ENCODE peak calls at places on chromosomes 16 and 17, in six cellular contexts. P, T, K, X, B and E are unnamed samples.

GRCh38 chr17:75808905-75809621 is 24.5 kb downstream of the UNK start:
- DNase-seq in T (peak), K (peak), B (no peak), P (no peak), X (no peak), E (peak)

GRCh38 chr17:45018514-45019176 is 32.8 kb downstream of the DCAKD start:
- DNase-seq in K (no peak), X (no peak), T (no peak), P (no peak), B (peak), E (peak)

GRCh38 chr16:85437161-85438052 is 175.7 kb upstream of the GSE1 start:
- DNase-seq in T (peak), B (peak), X (no peak), P (no peak), K (peak), E (peak)

GRCh38 chr17:76145231-76146052 is 4.4 kb upstream of the FOXJ1 start:
- DNase-seq in P (no peak), T (peak), K (no peak), B (peak), X (no peak), E (no peak)

GRCh38 chr17:27956601-27957445 is 63.7 kb upstream of the LYRM9 start:
- DNase-seq in B (no peak), T (no peak), X (no peak), K (no peak), P (no peak), E (no peak)

GRCh38 chr17:13395872-13396271 is 205.9 kb downstream of the HS3ST3A1 start:
- DNase-seq in B (no peak), X (no peak), K (no peak), P (no peak), T (no peak), E (no peak)

GRCh38 chr16:72679856-72680255 is 368.1 kb downstream of the ZFHX3 start:
- DNase-seq in P (no peak), K (no peak), B (no peak), T (no peak), X (no peak), E (no peak)

GRCh38 chr17:37168731-37169353 is 206.9 kb upstream of the C17orf78 start:
- DNase-seq in X (no peak), B (no peak), T (no peak), K (no peak), P (no peak), E (no peak)

GRCh38 chr17:55845385-55845784 is 94.5 kb downstream of the PCTP start:
- DNase-seq in B (peak), P (peak), K (peak), X (peak), T (peak), E (peak)

GRCh38 chr16:58047557-58048348 is 22.2 kb downstream of the MMP15 start:
- DNase-seq in P (no peak), T (no peak), X (no peak), K (no peak), B (no peak), E (no peak)

GRCh38 chr17:17844500-17844899 is 7.7 kb upstream of the SREBF1 start:
- DNase-seq in T (no peak), B (no peak), P (no peak), X (no peak), K (no peak), E (no peak)

GRCh38 chr17:40830085-40830776 is 7.8 kb upstream of the KRT10 start:
- DNase-seq in P (no peak), K (no peak), B (no peak), T (no peak), X (no peak), E (no peak)

GRCh38 chr16:55222436-55222835 is 101.6 kb upstream of the IRX6 start:
- DNase-seq in B (no peak), X (no peak), K (no peak), P (no peak), T (no peak), E (no peak)

GRCh38 chr17:21106316-21106715 is 20.4 kb upstream of the DHRS7B start:
- DNase-seq in K (no peak), X (no peak), T (no peak), B (no peak), P (no peak), E (no peak)

GRCh38 chr17:50079334-50080095 is 15.6 kb upstream of the PDK2 start:
- DNase-seq in T (no peak), B (peak), P (peak), X (peak), K (peak), E (no peak)

GRCh38 chr17:46809110-46809571 is 9.4 kb downstream of the WNT3 start:
- DNase-seq in P (peak), B (no peak), T (no peak), X (no peak), K (no peak), E (no peak)

GRCh38 chr16:4855804-4856203 is 8.5 kb downstream of the UBN1 start:
- DNase-seq in T (no peak), X (no peak), P (no peak), B (no peak), K (no peak), E (no peak)

GRCh38 chr17:60128171-60128859 is 21.5 kb upstream of the CA4 start:
- DNase-seq in X (no peak), P (peak), K (no peak), B (no peak), T (peak), E (no peak)

GRCh38 chr16:85370881-85371651 is 242.1 kb upstream of the GSE1 start:
- DNase-seq in P (no peak), K (peak), X (no peak), B (peak), T (peak), E (no peak)

GRCh38 chr16:27462846-27463682 is 61.1 kb downstream of the IL21R start:
- DNase-seq in P (no peak), T (no peak), B (no peak), X (no peak), K (no peak), E (no peak)
- TF ChIP-seq POLR2A in P (no peak), T (no peak), B (no peak), X (no peak), K (no peak), E (no peak)

GRCh38 chr17:57597531-57598453 is 147.3 kb downstream of the CCDC182 start:
- DNase-seq in K (peak), X (peak), B (peak), T (no peak), P (peak), E (peak)
- H3K27ac ChIP-seq in K (no peak), X (peak), B (no peak), T (no peak), P (no peak), E (no peak)

GRCh38 chr17:1188812-1189211 is 9.0 kb upstream of the ABR start:
- DNase-seq in X (no peak), K (peak), P (no peak), B (peak), T (peak), E (peak)
- TF ChIP-seq EP300 in X (no peak), K (no peak), P (no peak), B (no peak), T (no peak), E (no peak)

GRCh38 chr16:31458835-31459721 is at the start of gene ARMC5:
- DNase-seq in B (peak), K (peak), T (peak), X (peak), P (peak), E (peak)
- TF ChIP-seq POLR2A in B (peak), K (no peak), T (no peak), X (peak), P (peak), E (peak)

DNA sequence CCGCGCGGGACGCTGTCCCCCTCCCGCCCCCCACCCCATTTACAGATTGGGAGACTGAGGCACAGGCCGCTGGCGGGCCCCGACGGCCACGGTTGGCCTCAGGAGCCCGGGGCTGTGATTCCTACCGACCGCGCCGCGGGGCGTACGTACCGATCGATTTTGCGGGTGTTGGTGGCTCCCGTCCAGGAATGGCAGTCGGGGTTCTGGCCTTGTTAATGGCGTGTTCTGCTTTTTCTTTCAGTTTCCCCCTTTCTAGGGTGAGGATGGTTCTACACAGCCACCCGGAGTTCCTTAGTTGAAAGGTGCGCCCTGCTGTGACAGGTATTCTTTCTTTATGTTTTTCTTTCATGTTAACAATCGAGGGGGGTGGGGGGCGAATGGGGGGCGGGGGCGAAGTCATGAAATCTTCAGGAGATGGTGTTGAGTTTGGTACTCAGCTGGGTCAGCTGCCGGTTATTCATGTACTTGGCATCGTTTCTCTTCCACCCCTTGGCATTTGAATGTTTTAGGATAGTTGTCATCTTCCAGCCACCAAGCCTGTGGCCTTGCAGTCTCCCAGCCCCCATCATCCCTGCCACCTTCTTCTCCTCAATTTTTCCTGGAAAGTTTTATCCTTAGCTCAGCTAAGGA is 750 bp downstream of the CYLD start:
- DNase-seq in P (peak), T (no peak), X (no peak), B (peak), K (no peak), E (peak)
- H3K27ac ChIP-seq in P (no peak), T (peak), X (peak), B (peak), K (peak), E (peak)

GRCh38 chr17:11492511-11492910 is 105.8 kb upstream of the DNAH9 start:
- DNase-seq in K (no peak), T (no peak), B (no peak), P (no peak), X (no peak), E (no peak)
- TF ChIP-seq EP300 in K (no peak), T (no peak), B (no peak), P (no peak), X (no peak), E (no peak)

GRCh38 chr17:74750327-74751069 is 2.1 kb downstream of the NHERF1 start:
- DNase-seq in X (no peak), B (peak), K (peak), T (no peak), P (no peak), E (peak)
- TF ChIP-seq POLR2A in X (no peak), B (peak), K (no peak), T (no peak), P (no peak), E (no peak)

GRCh38 chr16:25052530-25052929 is 37.4 kb upstream of the ARHGAP17 start:
- DNase-seq in K (peak), X (no peak), T (no peak), P (no peak), B (no peak), E (no peak)

GRCh38 chr16:25048146-25048618 is 33.0 kb upstream of the ARHGAP17 start:
- DNase-seq in P (no peak), B (no peak), T (no peak), X (no peak), K (no peak), E (no peak)

GRCh38 chr16:25045696-25046381 is 30.7 kb upstream of the ARHGAP17 start:
- DNase-seq in T (no peak), X (peak), B (no peak), K (no peak), P (no peak), E (no peak)

GRCh38 chr16:25052161-25052511 is 37.0 kb upstream of the ARHGAP17 start:
- DNase-seq in B (no peak), X (no peak), P (no peak), K (no peak), T (no peak), E (no peak)

DNA sequence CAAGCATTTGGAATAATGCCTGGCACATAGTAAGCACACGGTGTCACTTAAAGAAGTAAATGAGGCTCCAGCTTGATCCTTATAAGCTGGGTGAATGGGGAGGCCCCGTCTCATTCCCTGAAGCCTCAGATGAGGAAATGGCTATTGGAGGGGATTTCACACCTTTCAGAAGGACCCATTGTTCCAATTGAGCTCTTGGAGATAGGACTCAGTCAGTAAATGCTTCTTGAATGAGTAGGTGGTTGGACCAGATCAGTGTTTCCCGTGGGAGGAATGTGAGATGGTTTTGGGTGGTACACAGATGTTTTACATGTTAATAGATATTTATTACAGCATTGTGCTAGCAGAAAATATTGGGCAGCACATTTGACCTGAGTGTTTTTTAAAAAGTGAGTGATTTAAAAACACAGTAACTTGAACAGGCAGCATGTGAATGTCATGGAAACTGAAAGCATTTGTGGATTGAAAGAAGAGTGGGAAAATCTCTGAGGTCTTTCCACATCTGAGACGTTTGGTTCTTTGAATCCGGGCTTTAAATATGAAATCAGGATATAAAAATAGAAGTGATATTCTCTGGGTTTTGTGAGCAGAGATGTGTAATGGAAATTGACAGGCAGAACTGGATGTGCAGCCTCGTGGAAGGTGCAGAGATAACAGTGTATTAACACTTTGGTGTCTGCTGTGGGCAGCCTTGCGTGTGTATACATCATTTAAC is 36.4 kb upstream of the ARHGAP17 start:
- DNase-seq in K (no peak), T (no peak), P (no peak), X (peak), B (no peak), E (no peak)
- H3K27ac ChIP-seq in K (peak), T (peak), P (no peak), X (peak), B (peak), E (no peak)